ENCODE peak calls at places on chromosomes 5 and 9, in four cellular contexts. N is K562, H is HCT116, K is H1. R is an unnamed sample.

GRCh38 chr5:169336234-169336633 is 35.3 kb upstream of the SLIT3 start:
- DNase-seq in N (no peak), H (no peak), K (no peak), R (no peak)

GRCh38 chr5:88952344-88952743 is 69.4 kb upstream of the MEF2C start:
- DNase-seq in N (no peak), H (peak; percentile 1), K (no peak), R (no peak)

GRCh38 chr5:96209829-96210228 is 223.2 kb downstream of the PCSK1 start:
- DNase-seq in N (no peak), H (no peak), K (no peak), R (no peak)

GRCh38 chr5:14685757-14686156 is 21.2 kb downstream of the OTULIN start:
- DNase-seq in N (no peak), H (peak; percentile 23), K (no peak), R (peak; percentile 68)

GRCh38 chr5:59193616-59194319 is 610.9 kb downstream of the RAB3C start:
- DNase-seq in N (no peak), H (no peak), K (no peak), R (no peak)

GRCh38 chr9:117825609-117826347 is 121.6 kb downstream of the TLR4 start:
- DNase-seq in N (no peak), H (no peak), K (no peak), R (peak; percentile 40)

GRCh38 chr5:102807878-102808502 is 52.9 kb downstream of the PAM start:
- DNase-seq in N (no peak), H (no peak), K (no peak), R (no peak)

GRCh38 chr9:124320062-124320973 is 62.6 kb downstream of the NEK6 start:
- DNase-seq in N (peak; percentile 82), H (peak; percentile 28), K (peak; percentile 93), R (no peak)

GRCh38 chr5:175444060-175444904 is at the start of gene DRD1:
- DNase-seq in N (peak; percentile 62), H (no peak), K (peak; percentile 95), R (no peak)

GRCh38 chr5:98308960-98309359 is 464.5 kb upstream of the RGMB start:
- DNase-seq in N (no peak), H (peak; percentile 19), K (no peak), R (no peak)

DNA sequence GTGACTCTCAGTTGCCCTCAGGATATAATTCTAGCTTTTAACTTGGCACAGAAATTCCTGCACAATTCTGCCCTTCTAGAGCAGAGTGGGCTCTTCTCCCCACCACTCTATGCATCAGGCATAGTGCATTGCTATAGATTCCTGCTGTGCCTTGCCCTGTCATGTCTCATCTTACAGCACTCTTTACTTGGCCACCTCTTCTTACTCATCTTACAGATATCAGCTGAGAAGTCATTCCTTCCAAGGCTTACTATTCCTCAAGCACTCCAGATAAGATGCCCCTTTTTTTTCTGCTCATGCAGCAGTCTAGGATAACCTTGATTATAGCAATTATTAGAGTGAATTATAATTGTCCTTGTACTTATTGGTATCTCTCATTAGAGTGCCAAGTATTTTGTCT is 5.6 kb downstream of the FAM221B start:
- DNase-seq in N (no peak), H (no peak), K (no peak), R (no peak)
- TF ChIP-seq EGR1 in N (no peak), H (no peak), K (no peak), R (no peak)

GRCh38 chr9:86093788-86094555 is 5.4 kb downstream of the GOLM1 start:
- DNase-seq in N (no peak), H (peak; percentile 33), K (no peak), R (peak; percentile 17)

GRCh38 chr9:86098793-86099694 is at the start of gene GOLM1:
- DNase-seq in N (peak; percentile 43), H (no peak), K (peak; percentile 74), R (no peak)

GRCh38 chr9:86099695-86100364 is 472 bp upstream of the GOLM1 start:
- DNase-seq in N (no peak), H (peak; percentile 57), K (peak; percentile 74), R (no peak)

GRCh38 chr9:86096382-86096781 is 3.0 kb downstream of the GOLM1 start:
- DNase-seq in N (no peak), H (no peak), K (no peak), R (no peak)

DNA sequence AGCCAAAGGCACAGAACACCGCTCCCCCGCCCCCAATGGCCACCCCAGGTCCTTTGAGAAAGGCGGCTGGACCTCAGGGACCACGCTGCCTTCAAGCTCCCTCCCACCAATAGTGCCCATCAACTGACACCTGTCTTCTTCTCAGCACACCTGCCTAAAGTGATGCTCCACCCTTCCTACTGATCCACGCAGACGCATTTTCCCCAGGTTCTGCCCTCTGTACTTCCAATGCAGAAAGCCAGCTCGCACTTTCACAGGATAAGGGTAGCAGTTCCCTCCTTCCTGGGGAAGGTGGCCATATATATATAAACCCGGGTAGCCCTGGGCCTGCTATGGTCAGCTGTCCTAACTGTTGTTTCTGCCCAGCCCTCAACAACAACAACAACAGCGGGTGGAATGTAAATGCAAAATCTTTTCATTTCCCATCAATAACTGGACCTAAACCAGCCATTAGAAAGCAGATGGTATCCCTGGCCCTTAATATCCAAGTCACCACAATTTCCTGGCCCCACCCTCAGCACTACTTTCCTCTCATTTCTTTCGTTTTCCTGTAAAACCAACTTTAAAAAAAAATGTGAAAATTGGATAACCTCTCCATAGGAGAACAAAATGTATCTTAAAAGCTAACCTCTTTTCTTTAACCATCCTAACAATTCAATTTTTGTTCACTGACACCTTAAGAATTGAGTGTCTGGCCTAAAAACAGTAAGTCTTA is 1.7 kb downstream of the GOLM1 start:
- DNase-seq in N (no peak), H (no peak), K (no peak), R (no peak)
- H3K4me3 ChIP-seq in N (no peak overlapping the region), H (peak overlapping the region; percentile 91), K (peak overlapping the region; percentile 82), R (no peak overlapping the region)

DNA sequence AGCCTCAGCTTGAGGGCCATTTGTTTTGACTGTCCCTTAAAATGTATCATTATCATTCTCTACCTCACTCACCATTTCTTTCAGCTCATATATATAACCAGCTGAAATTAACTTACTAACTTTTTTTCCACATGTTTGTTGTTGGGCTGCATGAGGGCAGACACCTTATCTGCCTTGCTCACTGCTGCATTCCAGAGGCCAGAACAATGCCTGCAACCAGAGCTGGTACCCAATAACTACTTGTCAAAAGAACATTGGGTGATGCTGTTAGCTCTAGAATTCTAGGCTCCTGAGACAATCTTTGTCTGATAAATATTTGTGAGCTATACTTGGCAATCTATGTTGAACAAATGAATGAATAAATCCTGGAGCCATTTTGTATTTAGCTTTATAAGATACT is 68.3 kb downstream of the HTR4 start:
- DNase-seq in N (no peak), H (no peak), K (no peak), R (no peak)
- TF ChIP-seq EGR1 in N (no peak), H (no peak), K (no peak), R (no peak)

GRCh38 chr9:93003552-93004407 is 54.7 kb upstream of the SUSD3 start:
- DNase-seq in N (peak; percentile 74), H (peak; percentile 73), K (peak; percentile 82), R (peak; percentile 12)
- H3K4me3 ChIP-seq in N (peak overlapping the region; percentile 33), H (peak overlapping the region; percentile 60), K (no peak overlapping the region), R (no peak overlapping the region)

GRCh38 chr9:69253057-69253456 is 72.0 kb upstream of the ENTREP1 start:
- DNase-seq in N (no peak), H (no peak), K (no peak), R (no peak)
- TF ChIP-seq EGR1 in N (no peak), H (no peak), K (no peak), R (no peak)

R was measured in GM12878.